ENCODE peak calls at places on chromosomes 16 and 17, in four cellular contexts. I is head of caudate nucleus; D is non-pigmented ciliary epithelial cell; Y is activated naive CD4-positive, alpha-beta T cell. W is an unnamed sample.

GRCh38 chr17:72336026-72336803 is 215.4 kb downstream of the SOX9 start:
- DNase-seq in D (no peak), I (peak), Y (no peak), W (peak)

GRCh38 chr17:76997981-76998531 is 129.9 kb downstream of the MGAT5B start:
- DNase-seq in Y (no peak), I (no peak), D (no peak), W (no peak)

GRCh38 chr17:8868092-8868491 is 618 bp upstream of the PIK3R6 start:
- DNase-seq in I (no peak), D (no peak), Y (no peak), W (no peak)

GRCh38 chr17:17425591-17425990 is 51.2 kb upstream of the MED9 start:
- DNase-seq in D (no peak), Y (no peak), I (no peak), W (no peak)

GRCh38 chr17:924711-925480 is 54.7 kb downstream of the NXN start:
- DNase-seq in D (no peak), I (no peak), Y (no peak), W (no peak)

GRCh38 chr16:66335704-66336329 is 30.7 kb upstream of the CDH5 start:
- DNase-seq in D (peak), Y (no peak), I (peak), W (peak)

GRCh38 chr17:10652984-10653680 is 4.0 kb downstream of the MYH3 start:
- DNase-seq in Y (no peak), D (no peak), I (no peak), W (no peak)

GRCh38 chr17:7992924-7993323 is 9.5 kb upstream of the GUCY2D start:
- DNase-seq in D (no peak), Y (no peak), I (no peak), W (no peak)

GRCh38 chr16:51971184-51971583 is 575.8 kb downstream of the TOX3 start:
- DNase-seq in I (peak), Y (no peak), D (peak), W (no peak)

GRCh38 chr17:81537856-81538555 is 9.8 kb downstream of the FSCN2 start:
- DNase-seq in Y (no peak), D (no peak), I (no peak), W (no peak)

GRCh38 chr17:43020030-43020621 is 2.1 kb downstream of the VAT1 start:
- DNase-seq in I (peak), Y (no peak), D (no peak), W (no peak)

GRCh38 chr17:46179375-46179999 is 13.7 kb downstream of the KANSL1 start:
- DNase-seq in Y (no peak), I (no peak), D (no peak), W (no peak)

GRCh38 chr16:75527825-75528299 is 8.0 kb downstream of the CHST5 start:
- DNase-seq in I (no peak), Y (no peak), D (no peak), W (no peak)

GRCh38 chr17:80683625-80684100 is 139.0 kb downstream of the RPTOR start:
- DNase-seq in D (no peak), I (peak), Y (no peak), W (no peak)

GRCh38 chr16:77298638-77299360 is 99.6 kb downstream of the SYCE1L start:
- DNase-seq in Y (no peak), D (peak), I (no peak), W (no peak)

GRCh38 chr16:19375561-19376158 is 42.0 kb upstream of the TMC5 start:
- DNase-seq in Y (no peak), D (peak), I (peak), W (peak)

GRCh38 chr16:1363501-1364041 is 11.8 kb downstream of the GNPTG start:
- DNase-seq in Y (peak), I (peak), D (no peak), W (no peak)

GRCh38 chr16:76265434-76266045 is 11.7 kb upstream of the CNTNAP4 start:
- DNase-seq in D (no peak), Y (no peak), I (peak), W (no peak)

GRCh38 chr17:61385091-61385868 is 14.4 kb upstream of the TBX2 start:
- DNase-seq in I (no peak), Y (no peak), D (no peak), W (no peak)

GRCh38 chr17:77470800-77471733 is 330.3 kb downstream of the SEC14L1 start:
- DNase-seq in I (no peak), D (no peak), Y (no peak), W (no peak)

GRCh38 chr16:46974352-46974751 is 878 bp upstream of the DNAJA2 start:
- DNase-seq in D (no peak), I (no peak), Y (no peak), W (no peak)

GRCh38 chr17:29112780-29113295 is 67.4 kb downstream of the MYO18A start:
- DNase-seq in D (no peak), Y (no peak), I (peak), W (no peak)

GRCh38 chr16:2910441-2910840 is 1.3 kb upstream of the FLYWCH1 start:
- DNase-seq in Y (no peak), I (no peak), D (no peak), W (no peak)

GRCh38 chr16:82481455-82481854 is 145.3 kb upstream of the CDH13 start:
- DNase-seq in D (no peak), I (no peak), Y (no peak), W (no peak)

GRCh38 chr16:84785843-84786538 is 33.8 kb upstream of the CRISPLD2 start:
- DNase-seq in I (no peak), Y (no peak), D (no peak), W (no peak)

GRCh38 chr16:88347656-88348376 is 34.9 kb upstream of the ZNF469 start:
- DNase-seq in Y (peak), I (no peak), D (no peak), W (no peak)

W was measured in putamen.